ENCODE peak calls at places on chromosomes 11 and 22, in eight cellular contexts. One of them, this sample, is unnamed.

GRCh38 chr11:123434262-123434661 is 4.2 kb downstream of the GRAMD1B start:
- DNase-seq in thoracic aorta: no peak
- DNase-seq in H1: no peak
- DNase-seq in GM20000: peak
- DNase-seq in progenitor cell of endocrine pancreas: no peak
- DNase-seq in kidney epithelial cell: no peak
- DNase-seq in adrenal gland: peak
- DNase-seq in RWPE1: peak
- DNase-seq in this sample: no peak

GRCh38 chr11:33706546-33706945 is 5.9 kb upstream of the C11orf91 start:
- DNase-seq in thoracic aorta: no peak
- DNase-seq in H1: no peak
- DNase-seq in GM20000: no peak
- DNase-seq in progenitor cell of endocrine pancreas: no peak
- DNase-seq in kidney epithelial cell: no peak
- DNase-seq in adrenal gland: no peak
- DNase-seq in RWPE1: no peak
- DNase-seq in this sample: no peak

GRCh38 chr11:44765026-44765595 is 38.3 kb downstream of the TSPAN18 start:
- DNase-seq in thoracic aorta: no peak
- DNase-seq in H1: no peak
- DNase-seq in GM20000: no peak
- DNase-seq in progenitor cell of endocrine pancreas: no peak
- DNase-seq in kidney epithelial cell: no peak
- DNase-seq in adrenal gland: peak
- DNase-seq in RWPE1: no peak
- DNase-seq in this sample: no peak

GRCh38 chr22:39349967-39350802 is at the start of gene SYNGR1:
- DNase-seq in thoracic aorta: no peak
- DNase-seq in H1: no peak
- DNase-seq in GM20000: no peak
- DNase-seq in progenitor cell of endocrine pancreas: peak
- DNase-seq in kidney epithelial cell: no peak
- DNase-seq in adrenal gland: peak
- DNase-seq in RWPE1: no peak
- DNase-seq in this sample: no peak

GRCh38 chr11:33178443-33179154 is 17.3 kb upstream of the CSTF3 start:
- DNase-seq in thoracic aorta: no peak
- DNase-seq in H1: no peak
- DNase-seq in GM20000: no peak
- DNase-seq in progenitor cell of endocrine pancreas: no peak
- DNase-seq in kidney epithelial cell: no peak
- DNase-seq in adrenal gland: no peak
- DNase-seq in RWPE1: no peak
- DNase-seq in this sample: no peak

GRCh38 chr11:92136792-92137191 is 87.8 kb upstream of the FAT3 start:
- DNase-seq in thoracic aorta: no peak
- DNase-seq in H1: no peak
- DNase-seq in GM20000: no peak
- DNase-seq in progenitor cell of endocrine pancreas: no peak
- DNase-seq in kidney epithelial cell: no peak
- DNase-seq in adrenal gland: no peak
- DNase-seq in RWPE1: no peak
- DNase-seq in this sample: no peak

GRCh38 chr11:100445231-100445735 is 241.8 kb upstream of the ARHGAP42 start:
- DNase-seq in thoracic aorta: no peak
- DNase-seq in H1: no peak
- DNase-seq in GM20000: no peak
- DNase-seq in progenitor cell of endocrine pancreas: no peak
- DNase-seq in kidney epithelial cell: no peak
- DNase-seq in adrenal gland: no peak
- DNase-seq in RWPE1: no peak
- DNase-seq in this sample: no peak

GRCh38 chr11:18792066-18792591 is 531 bp upstream of the PTPN5 start:
- DNase-seq in thoracic aorta: no peak
- DNase-seq in H1: no peak
- DNase-seq in GM20000: no peak
- DNase-seq in progenitor cell of endocrine pancreas: no peak
- DNase-seq in kidney epithelial cell: no peak
- DNase-seq in adrenal gland: no peak
- DNase-seq in RWPE1: no peak
- DNase-seq in this sample: no peak

GRCh38 chr11:104956528-104956927 is 11.8 kb downstream of the CASP4 start:
- DNase-seq in thoracic aorta: no peak
- DNase-seq in H1: no peak
- DNase-seq in GM20000: no peak
- DNase-seq in progenitor cell of endocrine pancreas: no peak
- DNase-seq in kidney epithelial cell: no peak
- DNase-seq in adrenal gland: no peak
- DNase-seq in RWPE1: peak
- DNase-seq in this sample: no peak

GRCh38 chr22:33073989-33074391 is 15.8 kb upstream of the SYN3 start:
- DNase-seq in thoracic aorta: no peak
- DNase-seq in H1: no peak
- DNase-seq in GM20000: no peak
- DNase-seq in progenitor cell of endocrine pancreas: no peak
- DNase-seq in kidney epithelial cell: no peak
- DNase-seq in adrenal gland: no peak
- DNase-seq in RWPE1: peak
- DNase-seq in this sample: no peak

DNA sequence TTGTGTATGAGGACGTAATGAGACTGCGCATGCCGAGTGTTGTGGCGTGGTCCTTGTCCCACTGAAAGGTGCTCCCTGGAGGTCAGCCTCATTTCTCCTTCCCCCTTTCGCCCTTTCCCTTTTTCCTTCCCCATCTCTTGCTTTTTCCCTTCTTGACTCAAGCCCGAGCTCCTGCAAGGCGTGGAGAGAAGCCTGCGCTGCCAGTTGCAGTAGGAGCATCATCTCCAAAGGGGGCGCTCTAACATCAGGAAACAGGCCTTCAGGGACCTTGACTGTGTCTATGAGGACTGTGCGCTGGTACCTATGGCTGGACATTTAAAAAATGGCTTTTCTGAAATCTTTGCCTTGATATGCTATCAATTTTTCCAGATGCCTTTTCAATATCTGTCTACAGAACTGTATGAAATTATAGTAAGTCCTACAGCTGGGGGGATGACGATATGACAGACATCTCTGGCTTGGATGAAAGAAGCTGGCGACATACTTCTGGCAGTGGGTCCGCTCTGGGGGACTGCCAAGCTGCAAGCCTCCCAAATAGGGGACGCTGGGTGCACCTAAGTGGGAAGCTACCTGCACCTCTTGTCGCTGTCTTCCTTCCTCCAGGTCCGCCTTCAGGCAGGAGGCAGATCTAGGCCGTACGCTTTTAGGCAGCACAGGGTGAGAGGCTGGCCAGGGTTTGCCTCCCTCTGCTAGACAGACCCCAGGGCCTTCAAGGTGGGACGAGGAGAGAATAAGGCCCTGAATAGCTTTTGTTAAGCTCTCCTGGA is 96.5 kb downstream of the NXPE2 start:
- DNase-seq in thoracic aorta: no peak
- DNase-seq in H1: peak
- DNase-seq in GM20000: peak
- DNase-seq in progenitor cell of endocrine pancreas: peak
- DNase-seq in kidney epithelial cell: no peak
- DNase-seq in adrenal gland: peak
- DNase-seq in RWPE1: no peak
- DNase-seq in this sample: no peak
- TF ChIP-seq CTCF in thoracic aorta: no peak
- TF ChIP-seq CTCF in H1: peak
- TF ChIP-seq CTCF in GM20000: peak
- TF ChIP-seq CTCF in progenitor cell of endocrine pancreas: peak
- TF ChIP-seq CTCF in kidney epithelial cell: peak
- TF ChIP-seq CTCF in adrenal gland: peak
- TF ChIP-seq CTCF in RWPE1: peak
- TF ChIP-seq CTCF in this sample: peak

GRCh38 chr11:133930767-133931448 is 25.9 kb downstream of the IGSF9B start:
- DNase-seq in thoracic aorta: no peak
- DNase-seq in H1: no peak
- DNase-seq in GM20000: no peak
- DNase-seq in progenitor cell of endocrine pancreas: no peak
- DNase-seq in kidney epithelial cell: no peak
- DNase-seq in adrenal gland: no peak
- DNase-seq in RWPE1: no peak
- DNase-seq in this sample: no peak
- TF ChIP-seq CTCF in thoracic aorta: peak
- TF ChIP-seq CTCF in H1: peak
- TF ChIP-seq CTCF in GM20000: no peak
- TF ChIP-seq CTCF in progenitor cell of endocrine pancreas: peak
- TF ChIP-seq CTCF in kidney epithelial cell: peak
- TF ChIP-seq CTCF in adrenal gland: peak
- TF ChIP-seq CTCF in RWPE1: peak
- TF ChIP-seq CTCF in this sample: no peak

GRCh38 chr11:64224891-64225607 is 937 bp downstream of the TRPT1 start:
- DNase-seq in thoracic aorta: no peak
- DNase-seq in H1: no peak
- DNase-seq in GM20000: no peak
- DNase-seq in progenitor cell of endocrine pancreas: no peak
- DNase-seq in kidney epithelial cell: no peak
- DNase-seq in adrenal gland: peak
- DNase-seq in RWPE1: no peak
- DNase-seq in this sample: no peak

GRCh38 chr11:64227405-64227956 is 1.4 kb downstream of the NUDT22 start:
- DNase-seq in thoracic aorta: no peak
- DNase-seq in H1: no peak
- DNase-seq in GM20000: no peak
- DNase-seq in progenitor cell of endocrine pancreas: no peak
- DNase-seq in kidney epithelial cell: no peak
- DNase-seq in adrenal gland: no peak
- DNase-seq in RWPE1: no peak
- DNase-seq in this sample: no peak

GRCh38 chr11:64224151-64224890 is 1.7 kb downstream of the TRPT1 start:
- DNase-seq in thoracic aorta: no peak
- DNase-seq in H1: no peak
- DNase-seq in GM20000: no peak
- DNase-seq in progenitor cell of endocrine pancreas: no peak
- DNase-seq in kidney epithelial cell: no peak
- DNase-seq in adrenal gland: peak
- DNase-seq in RWPE1: peak
- DNase-seq in this sample: no peak

GRCh38 chr11:64225608-64226506 is at the start of the genes NUDT22 and TRPT1:
- DNase-seq in thoracic aorta: no peak
- DNase-seq in H1: no peak
- DNase-seq in GM20000: peak
- DNase-seq in progenitor cell of endocrine pancreas: peak
- DNase-seq in kidney epithelial cell: no peak
- DNase-seq in adrenal gland: peak
- DNase-seq in RWPE1: peak
- DNase-seq in this sample: peak

DNA sequence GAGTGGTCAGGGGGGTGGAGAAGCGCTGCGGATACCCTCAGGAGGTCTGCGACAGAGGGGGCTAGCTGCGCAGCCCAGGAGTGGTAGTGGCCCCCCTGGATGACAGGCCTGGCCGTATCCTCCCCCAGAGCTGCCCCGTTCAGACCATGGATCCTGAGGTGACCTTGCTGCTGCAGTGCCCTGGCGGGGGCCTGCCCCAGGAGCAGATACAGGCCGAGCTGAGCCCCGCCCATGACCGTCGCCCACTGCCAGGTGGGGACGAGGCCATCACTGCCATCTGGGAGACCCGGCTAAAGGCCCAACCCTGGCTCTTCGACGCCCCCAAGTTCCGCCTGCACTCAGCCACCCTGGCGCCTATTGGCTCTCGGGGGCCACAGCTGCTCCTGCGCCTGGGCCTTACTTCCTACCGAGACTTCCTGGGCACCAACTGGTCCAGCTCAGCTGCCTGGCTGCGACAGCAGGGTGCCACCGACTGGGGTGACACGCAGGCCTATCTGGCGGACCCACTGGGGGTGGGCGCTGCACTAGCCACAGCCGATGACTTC is 505 bp downstream of the NUDT22 start:
- DNase-seq in thoracic aorta: no peak
- DNase-seq in H1: no peak
- DNase-seq in GM20000: peak
- DNase-seq in progenitor cell of endocrine pancreas: no peak
- DNase-seq in kidney epithelial cell: no peak
- DNase-seq in adrenal gland: peak
- DNase-seq in RWPE1: no peak
- DNase-seq in this sample: no peak
- TF ChIP-seq CTCF in thoracic aorta: no peak
- TF ChIP-seq CTCF in H1: no peak
- TF ChIP-seq CTCF in GM20000: no peak
- TF ChIP-seq CTCF in progenitor cell of endocrine pancreas: no peak
- TF ChIP-seq CTCF in kidney epithelial cell: no peak
- TF ChIP-seq CTCF in adrenal gland: no peak
- TF ChIP-seq CTCF in RWPE1: no peak
- TF ChIP-seq CTCF in this sample: no peak

GRCh38 chr11:925496-926301 is at the start of gene AP2A2:
- DNase-seq in thoracic aorta: no peak
- DNase-seq in H1: peak
- DNase-seq in GM20000: peak
- DNase-seq in progenitor cell of endocrine pancreas: peak
- DNase-seq in kidney epithelial cell: no peak
- DNase-seq in adrenal gland: peak
- DNase-seq in RWPE1: peak
- DNase-seq in this sample: peak
- TF ChIP-seq CTCF in thoracic aorta: peak
- TF ChIP-seq CTCF in H1: peak
- TF ChIP-seq CTCF in GM20000: peak
- TF ChIP-seq CTCF in progenitor cell of endocrine pancreas: peak
- TF ChIP-seq CTCF in kidney epithelial cell: peak
- TF ChIP-seq CTCF in adrenal gland: peak
- TF ChIP-seq CTCF in RWPE1: peak
- TF ChIP-seq CTCF in this sample: peak

GRCh38 chr11:116499396-116500001 is 273.3 kb downstream of the BUD13 start:
- DNase-seq in thoracic aorta: no peak
- DNase-seq in H1: peak
- DNase-seq in GM20000: peak
- DNase-seq in progenitor cell of endocrine pancreas: peak
- DNase-seq in kidney epithelial cell: no peak
- DNase-seq in adrenal gland: peak
- DNase-seq in RWPE1: peak
- DNase-seq in this sample: no peak
- TF ChIP-seq CTCF in thoracic aorta: no peak
- TF ChIP-seq CTCF in H1: peak
- TF ChIP-seq CTCF in GM20000: peak
- TF ChIP-seq CTCF in progenitor cell of endocrine pancreas: peak
- TF ChIP-seq CTCF in kidney epithelial cell: peak
- TF ChIP-seq CTCF in adrenal gland: peak
- TF ChIP-seq CTCF in RWPE1: peak
- TF ChIP-seq CTCF in this sample: peak

GRCh38 chr11:17719940-17720795 is 797 bp downstream of the MYOD1 start:
- DNase-seq in thoracic aorta: no peak
- DNase-seq in H1: no peak
- DNase-seq in GM20000: no peak
- DNase-seq in progenitor cell of endocrine pancreas: no peak
- DNase-seq in kidney epithelial cell: no peak
- DNase-seq in adrenal gland: no peak
- DNase-seq in RWPE1: no peak
- DNase-seq in this sample: no peak
- TF ChIP-seq CTCF in thoracic aorta: no peak
- TF ChIP-seq CTCF in H1: peak
- TF ChIP-seq CTCF in GM20000: no peak
- TF ChIP-seq CTCF in progenitor cell of endocrine pancreas: peak
- TF ChIP-seq CTCF in kidney epithelial cell: no peak
- TF ChIP-seq CTCF in adrenal gland: no peak
- TF ChIP-seq CTCF in RWPE1: no peak
- TF ChIP-seq CTCF in this sample: peak

This sample was measured in D721Med.